ENCODE peak calls at places on chromosomes 16 and 17, in eight cellular contexts. J is GM19239; L is cardiac septum; G is frontal cortex; W is NCI-H1092; D is stimulated activated CD8-positive, alpha-beta memory T cell treated with anti-CD3 and anti-CD28 coated beads, Interleukin-15, amount 100 ng/mL, for 48 hours; H is HuH-7.5; E is nucleus accumbens. V is an unnamed sample.

GRCh38 chr17:78661092-78661770 is 84.0 kb upstream of the DNAH17 start:
- DNase-seq in J (no peak), G (no peak), H (no peak), E (no peak), D (no peak), W (no peak), L (peak), V (no peak)

GRCh38 chr17:78576389-78577112 is 645 bp downstream of the DNAH17 start:
- DNase-seq in W (no peak), L (no peak), D (no peak), E (no peak), J (no peak), G (no peak), H (no peak), V (no peak)

GRCh38 chr16:68022728-68023537 is at the start of the genes DDX28 and DUS2:
- DNase-seq in H (peak), D (peak), W (peak), E (peak), L (peak), J (peak), G (peak), V (peak)

GRCh38 chr17:49787932-49788442 is 494 bp upstream of the KAT7 start:
- DNase-seq in J (no peak), H (no peak), G (no peak), D (no peak), L (no peak), E (peak), W (no peak), V (no peak)

GRCh38 chr16:4114257-4115208 is 1.7 kb downstream of the ADCY9 start:
- DNase-seq in G (no peak), D (no peak), J (no peak), E (no peak), L (no peak), H (no peak), W (no peak), V (no peak)

GRCh38 chr16:27273330-27273669 is 4.7 kb upstream of the NSMCE1 start:
- DNase-seq in E (no peak), G (no peak), J (no peak), W (no peak), D (no peak), H (no peak), L (no peak), V (no peak)

GRCh38 chr17:39191750-39192510 is 5.5 kb downstream of the CACNB1 start:
- DNase-seq in D (no peak), H (no peak), J (no peak), E (no peak), W (no peak), G (no peak), L (no peak), V (no peak)

GRCh38 chr16:3023669-3024478 is at the start of the genes HCFC1R1 and THOC6:
- DNase-seq in L (peak), D (peak), G (peak), H (peak), J (peak), W (peak), E (peak), V (peak)

GRCh38 chr17:77541995-77542394 is 401.2 kb downstream of the SEC14L1 start:
- DNase-seq in L (no peak), D (no peak), J (no peak), E (no peak), G (no peak), H (no peak), W (no peak), V (no peak)

GRCh38 chr17:16352838-16353701 is at the start of gene CENPV:
- DNase-seq in L (peak), H (peak), W (peak), G (peak), J (peak), D (peak), E (peak), V (peak)